ENCODE peak calls at places on chromosomes 6 and 20, in four cellular contexts. One of them, this sample, is unnamed.

GRCh38 chr6:168052291-168052891 is 26.6 kb downstream of the FRMD1 start:
- DNase-seq in HL-60: no peak
- DNase-seq in AG04450: no peak
- DNase-seq in cardiac muscle cell: no peak
- DNase-seq in this sample: no peak

GRCh38 chr6:100657678-100658330 is 193.1 kb upstream of the SIM1 start:
- DNase-seq in HL-60: no peak
- DNase-seq in AG04450: no peak
- DNase-seq in cardiac muscle cell: no peak
- DNase-seq in this sample: no peak

GRCh38 chr6:142845624-142846458 is 99.1 kb downstream of the HIVEP2 start:
- DNase-seq in HL-60: no peak
- DNase-seq in AG04450: no peak
- DNase-seq in cardiac muscle cell: peak; percentile 94
- DNase-seq in this sample: peak; percentile 45

GRCh38 chr6:105345506-105345905 is 57.4 kb downstream of the PREP start:
- DNase-seq in HL-60: no peak
- DNase-seq in AG04450: no peak
- DNase-seq in cardiac muscle cell: no peak
- DNase-seq in this sample: no peak

GRCh38 chr6:100203391-100203790 is 209.4 kb upstream of the MCHR2 start:
- DNase-seq in HL-60: no peak
- DNase-seq in AG04450: peak; percentile 87
- DNase-seq in cardiac muscle cell: no peak
- DNase-seq in this sample: no peak

GRCh38 chr20:19875746-19876145 is 117.7 kb downstream of the RIN2 start:
- DNase-seq in HL-60: no peak
- DNase-seq in AG04450: no peak
- DNase-seq in cardiac muscle cell: peak; percentile 36
- DNase-seq in this sample: no peak

GRCh38 chr20:31722388-31723281 is at the start of gene BCL2L1:
- DNase-seq in HL-60: peak; percentile 81
- DNase-seq in AG04450: peak; percentile 57
- DNase-seq in cardiac muscle cell: peak; percentile 86
- DNase-seq in this sample: peak; percentile 80

GRCh38 chr20:50625986-50626677 is 65.2 kb downstream of the RIPOR3 start:
- DNase-seq in HL-60: peak; percentile 62
- DNase-seq in AG04450: no peak
- DNase-seq in cardiac muscle cell: peak; percentile 71
- DNase-seq in this sample: no peak

GRCh38 chr6:9131616-9132015 is 696.3 kb upstream of the SLC35B3 start:
- DNase-seq in HL-60: no peak
- DNase-seq in AG04450: no peak
- DNase-seq in cardiac muscle cell: no peak
- DNase-seq in this sample: no peak

GRCh38 chr6:37051138-37052026 is 45.9 kb downstream of the FGD2 start:
- DNase-seq in HL-60: peak; percentile 89
- DNase-seq in AG04450: no peak
- DNase-seq in cardiac muscle cell: peak; percentile 86
- DNase-seq in this sample: peak; percentile 94

GRCh38 chr20:64116541-64117423 is 9.4 kb upstream of the NPBWR2 start:
- DNase-seq in HL-60: no peak
- DNase-seq in AG04450: no peak
- DNase-seq in cardiac muscle cell: no peak
- DNase-seq in this sample: no peak

GRCh38 chr20:44384423-44385027 is 29.0 kb downstream of the HNF4A start:
- DNase-seq in HL-60: peak; percentile 77
- DNase-seq in AG04450: peak; percentile 16
- DNase-seq in cardiac muscle cell: peak; percentile 84
- DNase-seq in this sample: peak; percentile 83

GRCh38 chr20:24112360-24112759 is 123.8 kb upstream of the GGTLC1 start:
- DNase-seq in HL-60: no peak
- DNase-seq in AG04450: no peak
- DNase-seq in cardiac muscle cell: no peak
- DNase-seq in this sample: no peak
- TF ChIP-seq CTCF in HL-60: no peak
- TF ChIP-seq CTCF in AG04450: no peak
- TF ChIP-seq CTCF in cardiac muscle cell: no peak
- TF ChIP-seq CTCF in this sample: no peak

GRCh38 chr6:166772518-166772917 is 145.5 kb upstream of the RPS6KA2 start:
- DNase-seq in HL-60: no peak
- DNase-seq in AG04450: no peak
- DNase-seq in cardiac muscle cell: no peak
- DNase-seq in this sample: no peak
- TF ChIP-seq CTCF in HL-60: no peak
- TF ChIP-seq CTCF in AG04450: peak; percentile 2
- TF ChIP-seq CTCF in cardiac muscle cell: peak; percentile 23
- TF ChIP-seq CTCF in this sample: no peak

DNA sequence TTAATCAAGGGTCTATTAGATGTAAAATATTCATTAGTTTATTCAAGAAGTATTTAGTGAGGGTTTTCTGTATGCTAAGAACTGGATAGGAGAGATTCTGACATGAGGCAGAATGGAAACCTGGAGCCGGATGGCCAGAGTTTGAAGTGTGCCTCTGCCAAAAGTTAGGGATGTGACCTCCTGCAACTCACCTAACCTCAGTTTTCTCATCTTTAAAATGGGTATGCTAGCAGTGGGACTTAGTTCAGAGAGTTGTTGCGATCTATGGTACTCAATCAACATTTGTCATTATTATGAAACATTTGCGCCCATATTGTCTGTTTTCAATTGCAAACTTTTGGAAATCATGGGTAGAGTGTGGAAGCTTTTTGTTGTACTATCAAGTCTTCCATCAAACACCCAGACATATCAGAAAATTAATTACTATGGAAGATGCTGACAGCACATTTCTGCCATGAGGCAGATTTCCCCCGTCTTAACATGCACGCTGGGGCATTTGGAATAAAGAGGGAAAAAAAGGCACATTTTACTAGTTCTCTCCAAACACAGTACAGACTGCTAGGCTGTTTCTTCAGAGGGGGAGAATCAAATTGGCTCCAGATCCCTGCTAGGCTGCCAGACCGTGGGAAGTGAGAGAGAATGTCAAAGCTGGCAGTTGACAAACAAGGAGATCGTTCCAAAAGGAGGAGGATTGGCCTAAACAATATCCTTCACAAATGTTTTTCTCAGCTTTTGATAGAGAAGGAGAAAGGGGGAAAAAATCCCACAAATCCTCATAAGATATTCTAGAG is 205.3 kb upstream of the TSHZ2 start:
- DNase-seq in HL-60: no peak
- DNase-seq in AG04450: no peak
- DNase-seq in cardiac muscle cell: no peak
- DNase-seq in this sample: no peak
- TF ChIP-seq CTCF in HL-60: no peak
- TF ChIP-seq CTCF in AG04450: no peak
- TF ChIP-seq CTCF in cardiac muscle cell: no peak
- TF ChIP-seq CTCF in this sample: no peak

DNA sequence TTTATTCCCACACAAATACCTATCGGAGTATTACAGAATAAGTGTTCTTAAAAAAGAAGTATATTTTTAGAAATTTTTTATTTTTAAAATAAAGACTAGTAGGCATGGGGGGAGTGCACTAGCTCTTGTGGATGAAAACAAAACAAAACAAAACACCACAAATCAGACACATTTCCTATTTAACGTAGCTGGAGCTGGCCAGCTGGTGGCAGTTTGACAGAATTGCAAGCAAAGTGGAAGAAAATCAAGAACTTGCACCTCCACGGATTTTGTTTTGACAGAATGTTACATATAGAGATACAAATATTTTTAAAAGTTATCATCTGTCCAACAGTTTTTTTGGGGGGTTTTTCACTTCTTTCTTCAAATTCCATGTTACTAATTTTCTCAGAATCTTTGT is 63.6 kb upstream of the SNRPB2 start:
- DNase-seq in HL-60: no peak
- DNase-seq in AG04450: no peak
- DNase-seq in cardiac muscle cell: no peak
- DNase-seq in this sample: no peak
- TF ChIP-seq CTCF in HL-60: no peak
- TF ChIP-seq CTCF in AG04450: peak; percentile 13
- TF ChIP-seq CTCF in cardiac muscle cell: no peak
- TF ChIP-seq CTCF in this sample: peak; percentile 48

GRCh38 chr6:157184202-157185015 is 138.9 kb downstream of the TMEM242 start:
- DNase-seq in HL-60: peak; percentile 48
- DNase-seq in AG04450: peak; percentile 15
- DNase-seq in cardiac muscle cell: peak; percentile 77
- DNase-seq in this sample: peak; percentile 55
- TF ChIP-seq CTCF in HL-60: peak; percentile 54
- TF ChIP-seq CTCF in AG04450: peak; percentile 94
- TF ChIP-seq CTCF in cardiac muscle cell: peak; percentile 97
- TF ChIP-seq CTCF in this sample: peak; percentile 81